ENCODE peak calls at places on chromosomes 5 and 9, in four cellular contexts. U is AG09319, A is cardiac fibroblast, Z is GM23248. O is an unnamed sample.

GRCh38 chr5:126414874-126415502 is 8.2 kb upstream of the GRAMD2B start:
- DNase-seq in U (no peak), A (peak), Z (peak), O (no peak)

GRCh38 chr5:68957591-68957990 is 136.2 kb upstream of the SLC30A5 start:
- DNase-seq in U (no peak), A (no peak), Z (no peak), O (no peak)

GRCh38 chr5:116528519-116529234 is 45.9 kb downstream of the SEMA6A start:
- DNase-seq in U (no peak), A (no peak), Z (no peak), O (no peak)

GRCh38 chr5:174064171-174064570 is 18.7 kb downstream of the NSG2 start:
- DNase-seq in U (no peak), A (no peak), Z (peak), O (no peak)

GRCh38 chr5:56766926-56767325 is 48.4 kb upstream of the MAP3K1 start:
- DNase-seq in U (no peak), A (no peak), Z (no peak), O (no peak)

GRCh38 chr5:620586-621180 is 8.5 kb downstream of the CEP72 start:
- DNase-seq in U (no peak), A (no peak), Z (no peak), O (peak)

GRCh38 chr5:80406980-80407734 is 707 bp upstream of the ZFYVE16 start:
- DNase-seq in U (no peak), A (peak), Z (peak), O (peak)

GRCh38 chr5:73115399-73116051 is 4.8 kb upstream of the TMEM171 start:
- DNase-seq in U (peak), A (peak), Z (peak), O (no peak)

GRCh38 chr5:155898284-155898683 is 428.7 kb upstream of the SGCD start:
- DNase-seq in U (no peak), A (no peak), Z (peak), O (no peak)

GRCh38 chr5:150122536-150123481 is 32.8 kb downstream of the PDGFRB start:
- DNase-seq in U (no peak), A (no peak), Z (no peak), O (no peak)

GRCh38 chr9:113578877-113579269 is 115.3 kb downstream of the RGS3 start:
- DNase-seq in U (peak), A (peak), Z (peak), O (no peak)

GRCh38 chr5:73299665-73300435 is 126.9 kb downstream of the TMEM174 start:
- DNase-seq in U (no peak), A (no peak), Z (no peak), O (peak)